ENCODE peak calls at places on chromosome 14, in eight cellular contexts. L, C, W, G, S, P, I and Y are unnamed samples.

GRCh38 chr14:38065101-38065762 is 142.5 kb upstream of the SSTR1 start:
- ATAC-seq in L (peak; percentile 95), C (peak; percentile 98), W (no peak), G (no peak), S (peak; percentile 83), P (peak; percentile 95), I (no peak), Y (no peak)

GRCh38 chr14:81296263-81296923 is 75.6 kb upstream of the GTF2A1 start:
- ATAC-seq in L (no peak), C (peak; percentile 68), W (no peak), G (no peak), S (no peak), P (no peak), I (no peak), Y (no peak)

GRCh38 chr14:72643317-72643801 is 250.5 kb downstream of the DPF3 start:
- ATAC-seq in L (no peak), C (no peak), W (peak; percentile 92), G (no peak), S (peak; percentile 44), P (no peak), I (peak; percentile 96), Y (peak; percentile 44)

GRCh38 chr14:100105357-100106169 is 40.3 kb downstream of the EVL start:
- ATAC-seq in L (peak; percentile 22), C (peak; percentile 24), W (no peak), G (no peak), S (peak; percentile 32), P (peak; percentile 31), I (no peak), Y (no peak)

GRCh38 chr14:72849222-72849621 is 44.7 kb downstream of the DPF3 start:
- ATAC-seq in L (no peak), C (no peak), W (no peak), G (no peak), S (peak; percentile 33), P (no peak), I (peak; percentile 9), Y (no peak)

GRCh38 chr14:75824328-75824727 is 157.5 kb downstream of the TGFB3 start:
- ATAC-seq in L (no peak), C (no peak), W (no peak), G (no peak), S (no peak), P (no peak), I (no peak), Y (no peak)

GRCh38 chr14:55221186-55221585 is 29.8 kb upstream of the DLGAP5 start:
- ATAC-seq in L (no peak), C (no peak), W (no peak), G (no peak), S (no peak), P (no peak), I (no peak), Y (peak; percentile 30)

GRCh38 chr14:24876009-24876690 is 173.8 kb downstream of the STXBP6 start:
- ATAC-seq in L (no peak), C (peak; percentile 36), W (peak; percentile 33), G (no peak), S (peak; percentile 64), P (no peak), I (peak; percentile 23), Y (no peak)

GRCh38 chr14:34693228-34693939 is 21.0 kb downstream of the CFL2 start:
- ATAC-seq in L (peak; percentile 29), C (no peak), W (peak; percentile 78), G (no peak), S (peak; percentile 95), P (peak; percentile 65), I (peak; percentile 66), Y (peak; percentile 64)

GRCh38 chr14:102279688-102280348 is 25.1 kb downstream of the MOK start:
- ATAC-seq in L (peak; percentile 62), C (no peak), W (no peak), G (no peak), S (peak; percentile 90), P (no peak), I (no peak), Y (peak; percentile 90)

GRCh38 chr14:87600236-87600635 is 392.7 kb downstream of the GALC start:
- ATAC-seq in L (no peak), C (no peak), W (no peak), G (no peak), S (no peak), P (no peak), I (no peak), Y (no peak)

GRCh38 chr14:78857974-78858373 is 687.8 kb downstream of the NRXN3 start:
- ATAC-seq in L (no peak), C (no peak), W (no peak), G (no peak), S (no peak), P (no peak), I (no peak), Y (no peak)

GRCh38 chr14:64442300-64442988 is 22.9 kb upstream of the AKAP5 start:
- ATAC-seq in L (no peak), C (no peak), W (peak; percentile 91), G (no peak), S (no peak), P (no peak), I (peak; percentile 76), Y (no peak)

GRCh38 chr14:76261371-76261811 is 109.7 kb downstream of the GPATCH2L start:
- ATAC-seq in L (no peak), C (no peak), W (no peak), G (no peak), S (no peak), P (no peak), I (no peak), Y (no peak)

GRCh38 chr14:78075610-78076277 is 94.4 kb upstream of the NRXN3 start:
- ATAC-seq in L (no peak), C (no peak), W (peak; percentile 33), G (no peak), S (no peak), P (no peak), I (no peak), Y (no peak)

GRCh38 chr14:52918486-52918885 is 32.4 kb downstream of the FERMT2 start:
- ATAC-seq in L (peak; percentile 97), C (peak; percentile 99), W (peak; percentile 66), G (peak; percentile 92), S (peak; percentile 84), P (peak; percentile 98), I (peak; percentile 79), Y (peak; percentile 71)

GRCh38 chr14:51327376-51327775 is 87.3 kb downstream of the TMX1 start:
- ATAC-seq in L (no peak), C (no peak), W (peak; percentile 9), G (no peak), S (no peak), P (no peak), I (no peak), Y (peak; percentile 16)